ENCODE peak calls at places on chromosomes 13 and 19, in five cellular contexts. D is adrenal gland, Q is esophagus muscularis mucosa, L is lung, S is heart right ventricle. K is an unnamed sample.

GRCh38 chr19:6767357-6768235 is at the start of gene SH2D3A:
- DNase-seq in D (peak; percentile 42), Q (no peak), L (peak; percentile 94), S (peak; percentile 41), K (peak; percentile 97)

GRCh38 chr13:49113526-49114286 is 106.4 kb upstream of the MLNR start:
- DNase-seq in D (no peak), Q (no peak), L (no peak), S (no peak), K (no peak)

GRCh38 chr13:30255696-30256095 is 51.7 kb downstream of the KATNAL1 start:
- DNase-seq in D (no peak), Q (no peak), L (no peak), S (no peak), K (no peak)

GRCh38 chr19:23440791-23441190 is 45.5 kb upstream of the ZNF91 start:
- DNase-seq in D (no peak), Q (peak; percentile 34), L (no peak), S (no peak), K (no peak)

GRCh38 chr19:6890421-6890913 is 3.1 kb downstream of the ADGRE1 start:
- DNase-seq in D (no peak), Q (no peak), L (no peak), S (no peak), K (no peak)

GRCh38 chr13:50366488-50367174 is 351.4 kb downstream of the KCNRG start:
- DNase-seq in D (no peak), Q (peak; percentile 42), L (no peak), S (no peak), K (no peak)

GRCh38 chr19:996051-996838 is 4.0 kb upstream of the GRIN3B start:
- DNase-seq in D (no peak), Q (no peak), L (no peak), S (no peak), K (no peak)

GRCh38 chr13:79194272-79194671 is 211.8 kb downstream of the RBM26 start:
- DNase-seq in D (no peak), Q (no peak), L (no peak), S (no peak), K (no peak)

GRCh38 chr19:57241181-57241580 is 749 bp downstream of the ZNF805 start:
- DNase-seq in D (no peak), Q (peak; percentile 4), L (no peak), S (no peak), K (no peak)

GRCh38 chr13:60837806-60838205 is 440.8 kb downstream of the TDRD3 start:
- DNase-seq in D (no peak), Q (no peak), L (no peak), S (no peak), K (no peak)

GRCh38 chr13:90201198-90201597 is 1146.3 kb upstream of the MIR17HG start:
- DNase-seq in D (no peak), Q (no peak), L (no peak), S (no peak), K (no peak)

GRCh38 chr13:107942030-107942617 is 273.2 kb downstream of the LIG4 start:
- DNase-seq in D (no peak), Q (no peak), L (no peak), S (no peak), K (no peak)

DNA sequence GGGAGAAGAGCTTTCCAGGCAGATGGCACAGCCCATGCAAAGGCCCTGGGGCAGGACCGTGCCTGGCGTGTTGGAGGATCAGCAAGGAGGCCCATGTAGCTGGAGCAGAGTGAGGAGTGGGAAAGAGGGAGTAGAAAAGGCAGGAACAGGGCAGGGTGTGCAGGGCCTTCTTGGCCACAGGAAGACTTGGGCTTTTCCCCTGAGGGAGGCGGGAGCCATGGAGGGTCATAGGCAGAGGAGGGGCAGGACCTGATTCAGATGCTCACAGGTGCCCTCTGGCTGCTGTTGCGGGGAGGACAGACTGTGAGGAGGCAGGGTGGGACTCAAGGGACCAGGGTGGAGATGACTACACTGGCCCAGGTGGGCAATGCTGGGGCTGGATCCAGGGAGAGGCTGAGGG is 13.8 kb upstream of the PTPRS start:
- DNase-seq in D (no peak), Q (no peak), L (no peak), S (no peak), K (no peak)
- TF ChIP-seq CTCF in D (no peak), Q (no peak), L (no peak), S (no peak), K (no peak)

DNA sequence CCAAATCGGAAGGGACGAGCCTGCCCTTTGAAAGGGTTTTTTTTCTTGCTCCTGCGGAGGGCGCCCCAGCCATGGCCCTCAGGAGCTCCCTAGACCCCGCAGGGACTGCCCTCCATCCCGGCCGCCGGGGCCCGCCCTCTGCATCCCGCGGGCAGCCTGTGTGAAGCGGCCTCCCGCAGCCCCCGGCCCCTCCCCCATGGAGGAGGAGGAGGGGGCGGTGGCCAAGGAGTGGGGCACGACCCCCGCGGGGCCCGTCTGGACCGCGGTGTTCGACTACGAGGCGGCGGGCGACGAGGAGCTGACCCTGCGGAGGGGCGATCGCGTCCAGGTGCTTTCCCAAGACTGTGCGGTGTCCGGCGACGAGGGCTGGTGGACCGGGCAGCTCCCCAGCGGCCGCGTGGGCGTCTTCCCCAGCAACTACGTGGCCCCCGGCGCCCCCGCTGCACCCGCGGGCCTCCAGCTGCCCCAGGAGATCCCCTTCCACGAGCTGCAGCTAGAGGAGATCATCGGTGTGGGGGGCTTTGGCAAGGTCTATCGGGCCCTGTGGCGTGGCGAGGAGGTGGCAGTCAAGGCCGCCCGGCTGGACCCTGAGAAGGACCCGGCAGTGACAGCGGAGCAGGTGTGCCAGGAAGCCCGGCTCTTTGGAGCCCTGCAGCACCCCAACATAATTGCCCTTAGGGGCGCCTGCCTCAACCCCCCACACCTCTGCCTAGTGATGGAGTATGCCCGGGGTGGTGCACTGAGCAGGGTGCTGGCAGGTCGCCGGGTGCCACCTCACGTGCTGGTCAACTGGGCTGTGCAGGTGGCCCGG is 815 bp downstream of the MAP3K10 start:
- DNase-seq in D (peak; percentile 45), Q (no peak), L (no peak), S (peak; percentile 36), K (no peak)
- H3K4me1 ChIP-seq in D (peaks cover 17% of the 10 kb centered on the region), Q (peaks cover 14% of the 10 kb centered on the region), L (peaks cover 12% of the 10 kb centered on the region), S (peaks cover 10% of the 10 kb centered on the region), K (peaks cover 8% of the 10 kb centered on the region)

GRCh38 chr13:70798385-70798784 is 690.1 kb upstream of the KLHL1 start:
- DNase-seq in D (no peak), Q (no peak), L (no peak), S (no peak), K (no peak)

GRCh38 chr13:70792121-70792520 is 683.9 kb upstream of the KLHL1 start:
- DNase-seq in D (no peak), Q (no peak), L (no peak), S (no peak), K (no peak)

GRCh38 chr13:70795484-70795883 is 687.2 kb upstream of the KLHL1 start:
- DNase-seq in D (no peak), Q (no peak), L (no peak), S (no peak), K (no peak)
- TF ChIP-seq CTCF in D (no peak), Q (no peak), L (no peak), S (no peak), K (no peak)

GRCh38 chr13:98506343-98507059 is 70.4 kb downstream of the STK24 start:
- DNase-seq in D (no peak), Q (no peak), L (no peak), S (no peak), K (no peak)

GRCh38 chr13:98503175-98504028 is 73.5 kb downstream of the STK24 start:
- DNase-seq in D (no peak), Q (no peak), L (no peak), S (no peak), K (no peak)

GRCh38 chr13:98504371-98504963 is 72.4 kb downstream of the STK24 start:
- DNase-seq in D (no peak), Q (no peak), L (no peak), S (no peak), K (no peak)

GRCh38 chr13:98500963-98501421 is 75.9 kb downstream of the STK24 start:
- DNase-seq in D (no peak), Q (no peak), L (no peak), S (no peak), K (no peak)

GRCh38 chr13:98504029-98504351 is 72.9 kb downstream of the STK24 start:
- DNase-seq in D (no peak), Q (no peak), L (no peak), S (no peak), K (no peak)
- H3K4me1 ChIP-seq in D (peaks cover 73% of the 10 kb centered on the region), Q (peaks cover 76% of the 10 kb centered on the region), L (peaks cover 32% of the 10 kb centered on the region), S (peaks cover 77% of the 10 kb centered on the region), K (peaks cover 14% of the 10 kb centered on the region)

GRCh38 chr19:10567696-10568443 is 909 bp downstream of the CDKN2D start:
- DNase-seq in D (no peak), Q (no peak), L (no peak), S (no peak), K (no peak)
- TF ChIP-seq CTCF in D (no peak), Q (no peak), L (no peak), S (no peak), K (no peak)

GRCh38 chr13:28219408-28220099 is 81.2 kb downstream of the PAN3 start:
- DNase-seq in D (no peak), Q (no peak), L (no peak), S (no peak), K (no peak)

GRCh38 chr13:28218679-28219078 is 80.3 kb downstream of the PAN3 start:
- DNase-seq in D (no peak), Q (no peak), L (no peak), S (no peak), K (no peak)

GRCh38 chr13:28220166-28220565 is 81.8 kb downstream of the PAN3 start:
- DNase-seq in D (no peak), Q (no peak), L (no peak), S (no peak), K (no peak)
- H3K4me1 ChIP-seq in D (peaks cover 7% of the 10 kb centered on the region), Q (no peaks in the 10 kb centered on the region), L (no peaks in the 10 kb centered on the region), S (no peaks in the 10 kb centered on the region), K (no peaks in the 10 kb centered on the region)

GRCh38 chr13:114041493-114041892 is 67.6 kb upstream of the C13orf46 start:
- DNase-seq in D (no peak), Q (no peak), L (no peak), S (no peak), K (no peak)

GRCh38 chr13:114044486-114044885 is 70.6 kb upstream of the C13orf46 start:
- DNase-seq in D (no peak), Q (no peak), L (no peak), S (no peak), K (no peak)

GRCh38 chr13:114042066-114042815 is 68.4 kb upstream of the C13orf46 start:
- DNase-seq in D (no peak), Q (no peak), L (no peak), S (no peak), K (no peak)

GRCh38 chr13:114045113-114045735 is 71.3 kb upstream of the C13orf46 start:
- DNase-seq in D (no peak), Q (no peak), L (no peak), S (no peak), K (no peak)

GRCh38 chr13:114043421-114044053 is 69.7 kb upstream of the C13orf46 start:
- DNase-seq in D (no peak), Q (no peak), L (no peak), S (peak; percentile 66), K (no peak)
- TF ChIP-seq CTCF in D (no peak), Q (peak; percentile 8), L (no peak), S (peak; percentile 11), K (no peak)

DNA sequence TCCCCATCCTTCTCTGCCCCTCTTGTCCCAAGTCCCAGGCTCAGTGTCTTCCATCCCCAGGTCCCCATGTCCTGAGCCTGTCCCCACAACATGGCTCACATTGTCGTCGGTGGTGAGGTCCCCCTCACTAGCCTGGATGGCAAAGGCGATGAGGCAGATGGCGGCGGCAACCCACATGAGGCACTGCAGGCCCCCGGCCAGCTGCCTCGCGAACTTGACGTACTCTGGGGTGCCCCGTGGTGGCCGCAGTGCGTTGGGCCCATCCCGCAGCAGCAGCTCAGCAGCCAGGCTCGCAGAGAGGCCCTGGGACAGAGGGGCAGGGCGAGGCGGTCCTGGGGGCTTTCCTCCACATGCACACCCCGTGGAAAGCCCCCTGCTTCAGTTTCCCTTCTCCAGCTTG is 1.1 kb downstream of the ATP4A start:
- DNase-seq in D (no peak), Q (no peak), L (no peak), S (no peak), K (no peak)
- H3K4me1 ChIP-seq in D (peaks cover 10% of the 10 kb centered on the region), Q (peaks cover 7% of the 10 kb centered on the region), L (peaks cover 9% of the 10 kb centered on the region), S (peaks cover 4% of the 10 kb centered on the region), K (no peaks in the 10 kb centered on the region)

K was measured in prostate gland.